ENCODE peak calls at places on chromosomes 7 and 10, in eight cellular contexts. One of them, this sample, is unnamed.

GRCh38 chr7:6640246-6640721 is 3.2 kb downstream of the ZNF316 start:
- DNase-seq in CD8-positive, alpha-beta T cell: no peak
- DNase-seq in brain microvascular endothelial cell: peak
- DNase-seq in HL-60: peak
- DNase-seq in A549: peak
- DNase-seq in BE2C: peak
- DNase-seq in endothelial cell of umbilical vein: peak
- DNase-seq in tibial artery: no peak
- DNase-seq in this sample: no peak

GRCh38 chr7:24572421-24573007 is 738 bp upstream of the PALS2 start:
- DNase-seq in endothelial cell of umbilical vein: peak
- DNase-seq in brain microvascular endothelial cell: peak
- DNase-seq in tibial artery: peak
- DNase-seq in CD8-positive, alpha-beta T cell: peak
- DNase-seq in HL-60: no peak
- DNase-seq in A549: peak
- DNase-seq in BE2C: peak
- DNase-seq in this sample: no peak

GRCh38 chr7:55325371-55325792 is 39.8 kb upstream of the LANCL2 start:
- DNase-seq in CD8-positive, alpha-beta T cell: no peak
- DNase-seq in BE2C: no peak
- DNase-seq in tibial artery: peak
- DNase-seq in endothelial cell of umbilical vein: no peak
- DNase-seq in brain microvascular endothelial cell: peak
- DNase-seq in A549: no peak
- DNase-seq in HL-60: no peak
- DNase-seq in this sample: no peak

GRCh38 chr7:76155938-76156337 is 45.8 kb upstream of the SRRM3 start:
- DNase-seq in brain microvascular endothelial cell: peak
- DNase-seq in BE2C: no peak
- DNase-seq in tibial artery: peak
- DNase-seq in endothelial cell of umbilical vein: no peak
- DNase-seq in HL-60: peak
- DNase-seq in A549: peak
- DNase-seq in CD8-positive, alpha-beta T cell: no peak
- DNase-seq in this sample: no peak

GRCh38 chr7:141654551-141654950 is 47.4 kb downstream of the DENND11 start:
- DNase-seq in endothelial cell of umbilical vein: peak
- DNase-seq in tibial artery: peak
- DNase-seq in CD8-positive, alpha-beta T cell: peak
- DNase-seq in BE2C: peak
- DNase-seq in A549: peak
- DNase-seq in HL-60: peak
- DNase-seq in brain microvascular endothelial cell: peak
- DNase-seq in this sample: peak

GRCh38 chr10:6036861-6037321 is 25.3 kb downstream of the IL2RA start:
- DNase-seq in tibial artery: no peak
- DNase-seq in A549: no peak
- DNase-seq in brain microvascular endothelial cell: no peak
- DNase-seq in HL-60: no peak
- DNase-seq in CD8-positive, alpha-beta T cell: no peak
- DNase-seq in endothelial cell of umbilical vein: no peak
- DNase-seq in BE2C: no peak
- DNase-seq in this sample: no peak

GRCh38 chr7:82760092-82760491 is 316.5 kb upstream of the CACNA2D1 start:
- DNase-seq in brain microvascular endothelial cell: no peak
- DNase-seq in HL-60: no peak
- DNase-seq in A549: no peak
- DNase-seq in BE2C: no peak
- DNase-seq in tibial artery: no peak
- DNase-seq in endothelial cell of umbilical vein: no peak
- DNase-seq in CD8-positive, alpha-beta T cell: no peak
- DNase-seq in this sample: no peak

GRCh38 chr7:28784166-28784870 is 173.8 kb downstream of the TRIL start:
- DNase-seq in brain microvascular endothelial cell: no peak
- DNase-seq in A549: no peak
- DNase-seq in endothelial cell of umbilical vein: no peak
- DNase-seq in CD8-positive, alpha-beta T cell: no peak
- DNase-seq in BE2C: peak
- DNase-seq in tibial artery: no peak
- DNase-seq in HL-60: no peak
- DNase-seq in this sample: no peak

GRCh38 chr10:71727429-71728217 is 8.0 kb upstream of the C10orf105 start:
- DNase-seq in A549: peak
- DNase-seq in brain microvascular endothelial cell: no peak
- DNase-seq in HL-60: peak
- DNase-seq in endothelial cell of umbilical vein: no peak
- DNase-seq in CD8-positive, alpha-beta T cell: peak
- DNase-seq in BE2C: peak
- DNase-seq in tibial artery: peak
- DNase-seq in this sample: peak

GRCh38 chr10:58554316-58554715 is 41.6 kb downstream of the BICC1 start:
- DNase-seq in tibial artery: no peak
- DNase-seq in brain microvascular endothelial cell: no peak
- DNase-seq in HL-60: no peak
- DNase-seq in CD8-positive, alpha-beta T cell: no peak
- DNase-seq in endothelial cell of umbilical vein: no peak
- DNase-seq in BE2C: no peak
- DNase-seq in A549: no peak
- DNase-seq in this sample: no peak

GRCh38 chr7:140014123-140014522 is 48.6 kb downstream of the PARP12 start:
- DNase-seq in brain microvascular endothelial cell: no peak
- DNase-seq in CD8-positive, alpha-beta T cell: no peak
- DNase-seq in endothelial cell of umbilical vein: no peak
- DNase-seq in BE2C: no peak
- DNase-seq in A549: no peak
- DNase-seq in HL-60: no peak
- DNase-seq in tibial artery: no peak
- DNase-seq in this sample: no peak

GRCh38 chr7:11228515-11228914 is 254.8 kb downstream of the PHF14 start:
- DNase-seq in endothelial cell of umbilical vein: no peak
- DNase-seq in CD8-positive, alpha-beta T cell: no peak
- DNase-seq in tibial artery: peak
- DNase-seq in A549: no peak
- DNase-seq in BE2C: peak
- DNase-seq in HL-60: no peak
- DNase-seq in brain microvascular endothelial cell: peak
- DNase-seq in this sample: no peak

GRCh38 chr7:124152859-124153692 is 120.2 kb upstream of the TMEM229A start:
- DNase-seq in A549: peak
- DNase-seq in endothelial cell of umbilical vein: peak
- DNase-seq in CD8-positive, alpha-beta T cell: no peak
- DNase-seq in HL-60: no peak
- DNase-seq in tibial artery: no peak
- DNase-seq in BE2C: peak
- DNase-seq in brain microvascular endothelial cell: peak
- DNase-seq in this sample: no peak

GRCh38 chr10:111207525-111207924 is 130.7 kb downstream of the ADRA2A start:
- DNase-seq in BE2C: peak
- DNase-seq in tibial artery: no peak
- DNase-seq in A549: no peak
- DNase-seq in HL-60: peak
- DNase-seq in CD8-positive, alpha-beta T cell: no peak
- DNase-seq in brain microvascular endothelial cell: no peak
- DNase-seq in endothelial cell of umbilical vein: no peak
- DNase-seq in this sample: no peak

GRCh38 chr10:101389986-101390531 is 36.1 kb downstream of the BTRC start:
- DNase-seq in HL-60: no peak
- DNase-seq in brain microvascular endothelial cell: no peak
- DNase-seq in A549: no peak
- DNase-seq in CD8-positive, alpha-beta T cell: no peak
- DNase-seq in tibial artery: no peak
- DNase-seq in BE2C: no peak
- DNase-seq in endothelial cell of umbilical vein: no peak
- DNase-seq in this sample: no peak

GRCh38 chr10:101723176-101723575 is 28.2 kb upstream of the FBXW4 start:
- DNase-seq in CD8-positive, alpha-beta T cell: no peak
- DNase-seq in A549: no peak
- DNase-seq in BE2C: no peak
- DNase-seq in tibial artery: no peak
- DNase-seq in endothelial cell of umbilical vein: no peak
- DNase-seq in HL-60: no peak
- DNase-seq in brain microvascular endothelial cell: no peak
- DNase-seq in this sample: no peak

GRCh38 chr7:42426163-42426562 is 189.2 kb upstream of the GLI3 start:
- DNase-seq in A549: peak
- DNase-seq in HL-60: no peak
- DNase-seq in tibial artery: no peak
- DNase-seq in endothelial cell of umbilical vein: no peak
- DNase-seq in BE2C: no peak
- DNase-seq in CD8-positive, alpha-beta T cell: no peak
- DNase-seq in brain microvascular endothelial cell: peak
- DNase-seq in this sample: no peak

GRCh38 chr7:157574120-157574519 is 237.3 kb downstream of the DNAJB6 start:
- DNase-seq in endothelial cell of umbilical vein: no peak
- DNase-seq in A549: no peak
- DNase-seq in HL-60: no peak
- DNase-seq in tibial artery: no peak
- DNase-seq in BE2C: no peak
- DNase-seq in brain microvascular endothelial cell: no peak
- DNase-seq in CD8-positive, alpha-beta T cell: no peak
- DNase-seq in this sample: no peak

GRCh38 chr7:131595699-131596098 is 39.3 kb upstream of the PODXL start:
- DNase-seq in tibial artery: no peak
- DNase-seq in BE2C: no peak
- DNase-seq in endothelial cell of umbilical vein: no peak
- DNase-seq in A549: no peak
- DNase-seq in CD8-positive, alpha-beta T cell: no peak
- DNase-seq in HL-60: no peak
- DNase-seq in brain microvascular endothelial cell: no peak
- DNase-seq in this sample: no peak

GRCh38 chr10:68251625-68252275 is 19.8 kb upstream of the ATOH7 start:
- DNase-seq in CD8-positive, alpha-beta T cell: no peak
- DNase-seq in A549: no peak
- DNase-seq in endothelial cell of umbilical vein: no peak
- DNase-seq in brain microvascular endothelial cell: no peak
- DNase-seq in BE2C: no peak
- DNase-seq in HL-60: no peak
- DNase-seq in tibial artery: no peak
- DNase-seq in this sample: no peak

GRCh38 chr10:68251146-68251545 is 19.2 kb upstream of the ATOH7 start:
- DNase-seq in CD8-positive, alpha-beta T cell: no peak
- DNase-seq in tibial artery: no peak
- DNase-seq in brain microvascular endothelial cell: no peak
- DNase-seq in A549: no peak
- DNase-seq in endothelial cell of umbilical vein: no peak
- DNase-seq in HL-60: no peak
- DNase-seq in BE2C: peak
- DNase-seq in this sample: no peak

GRCh38 chr10:68249297-68249696 is 17.4 kb upstream of the ATOH7 start:
- DNase-seq in brain microvascular endothelial cell: no peak
- DNase-seq in A549: no peak
- DNase-seq in CD8-positive, alpha-beta T cell: no peak
- DNase-seq in tibial artery: no peak
- DNase-seq in endothelial cell of umbilical vein: no peak
- DNase-seq in HL-60: no peak
- DNase-seq in BE2C: no peak
- DNase-seq in this sample: no peak

GRCh38 chr10:68247931-68248330 is 16.0 kb upstream of the ATOH7 start:
- DNase-seq in CD8-positive, alpha-beta T cell: no peak
- DNase-seq in endothelial cell of umbilical vein: no peak
- DNase-seq in A549: no peak
- DNase-seq in HL-60: no peak
- DNase-seq in BE2C: no peak
- DNase-seq in tibial artery: no peak
- DNase-seq in brain microvascular endothelial cell: no peak
- DNase-seq in this sample: no peak

DNA sequence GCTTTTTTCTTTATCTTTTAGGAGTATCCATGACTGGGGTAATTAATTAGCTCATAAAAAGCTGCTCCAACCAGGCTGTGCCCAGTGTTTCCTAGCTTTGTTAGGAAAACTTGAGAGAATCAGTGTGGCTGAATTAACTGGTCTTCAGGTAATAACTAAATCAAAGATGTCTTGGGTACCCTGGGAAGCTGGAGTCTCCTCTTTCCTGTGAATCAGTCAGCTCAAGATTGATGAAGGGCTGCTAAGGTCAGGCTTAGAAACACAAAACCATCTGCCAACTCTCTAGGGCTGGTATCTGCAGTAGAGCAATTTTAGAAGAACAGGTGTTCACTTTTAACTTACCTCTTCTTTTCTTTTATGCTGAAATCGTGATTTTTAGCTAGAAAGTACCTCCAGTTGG is 21.4 kb upstream of the ATOH7 start:
- DNase-seq in tibial artery: no peak
- DNase-seq in brain microvascular endothelial cell: no peak
- DNase-seq in BE2C: no peak
- DNase-seq in HL-60: no peak
- DNase-seq in A549: no peak
- DNase-seq in CD8-positive, alpha-beta T cell: no peak
- DNase-seq in endothelial cell of umbilical vein: no peak
- DNase-seq in this sample: no peak
- H3K4me3 ChIP-seq in tibial artery: no peak
- H3K4me3 ChIP-seq in brain microvascular endothelial cell: no peak
- H3K4me3 ChIP-seq in BE2C: no peak
- H3K4me3 ChIP-seq in HL-60: no peak
- H3K4me3 ChIP-seq in A549: no peak
- H3K4me3 ChIP-seq in CD8-positive, alpha-beta T cell: no peak
- H3K4me3 ChIP-seq in endothelial cell of umbilical vein: no peak
- H3K4me3 ChIP-seq in this sample: no peak

DNA sequence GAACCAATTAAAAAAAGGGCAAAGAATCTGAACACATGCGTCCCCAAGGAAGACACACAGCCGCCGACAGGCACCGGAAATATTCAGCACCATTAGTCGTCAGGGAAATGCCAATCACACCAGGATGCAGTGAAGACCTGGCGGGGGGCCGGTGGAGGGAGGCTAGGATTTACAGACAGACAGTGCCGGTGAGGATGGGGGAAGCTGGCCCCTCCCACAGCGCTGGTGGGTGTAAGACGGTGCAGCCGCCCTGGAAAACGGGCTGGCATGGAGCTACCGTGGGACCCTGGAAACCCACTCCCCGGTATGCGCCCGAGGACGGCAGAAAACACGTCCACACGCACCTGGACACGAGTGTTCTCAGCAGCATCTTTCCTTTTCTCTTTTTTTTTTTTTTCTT is 4.8 kb upstream of the ADAP1 start:
- DNase-seq in brain microvascular endothelial cell: no peak
- DNase-seq in endothelial cell of umbilical vein: no peak
- DNase-seq in BE2C: no peak
- DNase-seq in HL-60: no peak
- DNase-seq in tibial artery: no peak
- DNase-seq in A549: no peak
- DNase-seq in CD8-positive, alpha-beta T cell: no peak
- DNase-seq in this sample: no peak
- TF ChIP-seq CTCF in brain microvascular endothelial cell: no peak
- TF ChIP-seq CTCF in endothelial cell of umbilical vein: no peak
- TF ChIP-seq CTCF in BE2C: no peak
- TF ChIP-seq CTCF in HL-60: no peak
- TF ChIP-seq CTCF in tibial artery: no peak
- TF ChIP-seq CTCF in A549: no peak
- TF ChIP-seq CTCF in CD8-positive, alpha-beta T cell: no peak
- TF ChIP-seq CTCF in this sample: no peak

GRCh38 chr10:131891929-131892816 is 8.6 kb upstream of the PPP2R2D start:
- DNase-seq in tibial artery: no peak
- DNase-seq in endothelial cell of umbilical vein: no peak
- DNase-seq in A549: no peak
- DNase-seq in BE2C: no peak
- DNase-seq in HL-60: no peak
- DNase-seq in brain microvascular endothelial cell: no peak
- DNase-seq in CD8-positive, alpha-beta T cell: no peak
- DNase-seq in this sample: no peak
- H3K4me3 ChIP-seq in tibial artery: no peak
- H3K4me3 ChIP-seq in endothelial cell of umbilical vein: no peak
- H3K4me3 ChIP-seq in A549: no peak
- H3K4me3 ChIP-seq in BE2C: no peak
- H3K4me3 ChIP-seq in HL-60: no peak
- H3K4me3 ChIP-seq in brain microvascular endothelial cell: no peak
- H3K4me3 ChIP-seq in CD8-positive, alpha-beta T cell: no peak
- H3K4me3 ChIP-seq in this sample: no peak

GRCh38 chr7:152336754-152337368 is 98.9 kb downstream of the KMT2C start:
- DNase-seq in A549: peak
- DNase-seq in BE2C: peak
- DNase-seq in brain microvascular endothelial cell: peak
- DNase-seq in CD8-positive, alpha-beta T cell: no peak
- DNase-seq in tibial artery: peak
- DNase-seq in endothelial cell of umbilical vein: peak
- DNase-seq in HL-60: peak
- DNase-seq in this sample: no peak
- TF ChIP-seq CTCF in A549: peak
- TF ChIP-seq CTCF in BE2C: peak
- TF ChIP-seq CTCF in brain microvascular endothelial cell: peak
- TF ChIP-seq CTCF in CD8-positive, alpha-beta T cell: peak
- TF ChIP-seq CTCF in tibial artery: peak
- TF ChIP-seq CTCF in endothelial cell of umbilical vein: peak
- TF ChIP-seq CTCF in HL-60: peak
- TF ChIP-seq CTCF in this sample: peak

This sample was measured in GM12864.